ENCODE peak calls at places on chromosomes 1 and 21, in six cellular contexts. G, F, J, S, H and O are unnamed samples.
A peak's percentile ranks its signal among the peaks of the same experiment; 100 is the strongest.

GRCh38 chr21:34692458-34693020 is 23.7 kb downstream of the CLIC6 start:
- DNase-seq in G (no peak), F (no peak), J (no peak), S (no peak), H (no peak), O (no peak)

GRCh38 chr1:227788279-227789041 is 27.0 kb upstream of the PRSS38 start:
- DNase-seq in G (peak; percentile 78), F (peak; percentile 94), J (peak; percentile 46), S (peak; percentile 40), H (no peak), O (peak; percentile 88)

GRCh38 chr1:6960291-6960758 is 175.1 kb downstream of the CAMTA1 start:
- DNase-seq in G (no peak), F (no peak), J (no peak), S (no peak), H (peak; percentile 45), O (no peak)

GRCh38 chr1:14626869-14627607 is 28.6 kb downstream of the KAZN start:
- DNase-seq in G (no peak), F (no peak), J (peak; percentile 19), S (no peak), H (peak; percentile 3), O (peak; percentile 99)

GRCh38 chr1:181423301-181423918 is 59.9 kb upstream of the CACNA1E start:
- DNase-seq in G (peak; percentile 23), F (peak; percentile 62), J (peak; percentile 3), S (peak; percentile 60), H (peak; percentile 14), O (peak; percentile 73)

GRCh38 chr1:33237579-33237978 is 18.7 kb upstream of the ZNF362 start:
- DNase-seq in G (no peak), F (no peak), J (no peak), S (no peak), H (no peak), O (no peak)

GRCh38 chr1:50419192-50419906 is 3.9 kb downstream of the DMRTA2 start:
- DNase-seq in G (peak; percentile 46), F (no peak), J (no peak), S (no peak), H (no peak), O (peak; percentile 78)

GRCh38 chr1:247268390-247269045 is 12.6 kb downstream of the VN1R5 start:
- DNase-seq in G (no peak), F (no peak), J (no peak), S (no peak), H (peak; percentile 13), O (peak; percentile 50)

GRCh38 chr1:114353233-114353632 is 157.8 kb downstream of the TRIM33 start:
- DNase-seq in G (no peak), F (peak; percentile 46), J (no peak), S (no peak), H (peak; percentile 80), O (peak; percentile 42)

GRCh38 chr1:204571631-204572030 is 55.4 kb downstream of the MDM4 start:
- DNase-seq in G (no peak), F (no peak), J (no peak), S (no peak), H (no peak), O (no peak)

GRCh38 chr1:246404078-246404477 is 103.0 kb downstream of the SMYD3 start:
- DNase-seq in G (no peak), F (no peak), J (no peak), S (no peak), H (no peak), O (no peak)

GRCh38 chr1:237228421-237228820 is 186.4 kb downstream of the RYR2 start:
- DNase-seq in G (no peak), F (no peak), J (no peak), S (no peak), H (no peak), O (no peak)

GRCh38 chr1:237223419-237223818 is 181.4 kb downstream of the RYR2 start:
- DNase-seq in G (no peak), F (no peak), J (no peak), S (no peak), H (no peak), O (no peak)

GRCh38 chr1:237229333-237229732 is 187.3 kb downstream of the RYR2 start:
- DNase-seq in G (no peak), F (no peak), J (no peak), S (no peak), H (no peak), O (no peak)

GRCh38 chr1:237227507-237227906 is 185.5 kb downstream of the RYR2 start:
- DNase-seq in G (no peak), F (no peak), J (no peak), S (no peak), H (no peak), O (no peak)

DNA sequence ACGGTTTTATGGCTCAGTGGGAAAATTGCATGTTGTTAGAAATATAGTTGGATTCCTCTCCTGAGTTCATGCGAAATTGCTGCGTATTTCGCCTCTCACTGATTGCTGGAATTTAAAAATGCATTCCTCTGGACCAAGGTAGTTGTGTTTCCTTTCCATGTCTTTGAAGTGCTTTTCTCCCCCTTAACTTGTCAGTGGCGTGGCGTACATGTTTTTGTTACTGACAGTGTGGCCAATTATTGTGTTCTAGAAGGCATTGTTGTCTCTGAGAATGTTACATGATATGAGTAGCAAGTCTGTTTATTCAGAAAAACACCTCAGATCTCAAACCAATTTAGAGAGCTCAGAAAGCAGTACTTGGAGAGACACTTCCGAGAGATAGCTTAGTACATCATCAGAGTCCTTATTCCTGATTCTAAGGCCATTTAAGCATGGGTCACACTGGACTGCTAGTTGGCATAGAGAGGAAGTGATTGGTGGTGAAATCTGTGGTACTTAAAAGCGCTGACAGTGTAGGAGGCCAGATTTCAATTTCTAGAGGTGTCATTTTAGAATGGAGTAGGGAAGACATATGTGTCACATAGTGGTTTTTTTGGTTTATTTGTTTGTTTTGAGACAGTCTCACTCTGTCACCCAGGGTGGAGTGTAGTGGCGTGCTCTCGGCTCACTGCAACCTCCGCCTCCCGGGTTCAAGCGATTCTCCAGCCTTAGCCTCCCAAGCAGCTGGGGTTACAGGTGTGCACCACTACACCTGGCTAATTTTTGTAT is 184.4 kb downstream of the RYR2 start:
- DNase-seq in G (no peak), F (no peak), J (no peak), S (no peak), H (no peak), O (no peak)
- H2BK5ac ChIP-seq in G (no peak overlapping the region), F (no peak overlapping the region), J (no peak overlapping the region), S (no peak overlapping the region), H (no peak overlapping the region), O (no peak overlapping the region)

GRCh38 chr1:244822878-244823277 is 12.6 kb upstream of the COX20 start:
- DNase-seq in G (no peak), F (no peak), J (no peak), S (no peak), H (no peak), O (no peak)
- H3K4me3 ChIP-seq in G (no peak overlapping the region), F (no peak overlapping the region), J (no peak overlapping the region), S (no peak overlapping the region), H (no peak overlapping the region), O (no peak overlapping the region)

GRCh38 chr1:8276173-8276914 is 41.6 kb upstream of the SLC45A1 start:
- DNase-seq in G (no peak), F (no peak), J (peak; percentile 11), S (no peak), H (no peak), O (peak; percentile 26)

GRCh38 chr1:8274396-8274795 is 43.5 kb upstream of the SLC45A1 start:
- DNase-seq in G (no peak), F (no peak), J (no peak), S (no peak), H (no peak), O (no peak)

GRCh38 chr1:8281843-8282509 is 35.9 kb upstream of the SLC45A1 start:
- DNase-seq in G (no peak), F (no peak), J (no peak), S (no peak), H (peak; percentile 16), O (no peak)

DNA sequence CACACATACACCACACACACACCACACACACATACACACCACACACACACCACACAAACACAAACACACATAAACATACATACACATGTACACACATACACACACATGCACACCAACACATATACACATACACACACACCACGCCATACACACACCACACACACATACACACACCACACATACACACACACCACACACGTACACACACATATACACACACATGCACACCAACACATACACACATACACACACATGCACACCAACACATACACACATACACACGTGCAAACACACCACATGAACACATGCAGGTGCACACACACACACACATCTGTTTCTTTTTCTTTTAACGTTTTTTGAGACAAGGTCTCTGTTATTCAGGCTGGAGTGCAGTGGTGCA is 41.0 kb upstream of the SLC45A1 start:
- DNase-seq in G (no peak), F (no peak), J (no peak), S (no peak), H (no peak), O (no peak)
- H2BK5ac ChIP-seq in G (no peak overlapping the region), F (no peak overlapping the region), J (no peak overlapping the region), S (no peak overlapping the region), H (peak overlapping the region; percentile 90), O (no peak overlapping the region)

DNA sequence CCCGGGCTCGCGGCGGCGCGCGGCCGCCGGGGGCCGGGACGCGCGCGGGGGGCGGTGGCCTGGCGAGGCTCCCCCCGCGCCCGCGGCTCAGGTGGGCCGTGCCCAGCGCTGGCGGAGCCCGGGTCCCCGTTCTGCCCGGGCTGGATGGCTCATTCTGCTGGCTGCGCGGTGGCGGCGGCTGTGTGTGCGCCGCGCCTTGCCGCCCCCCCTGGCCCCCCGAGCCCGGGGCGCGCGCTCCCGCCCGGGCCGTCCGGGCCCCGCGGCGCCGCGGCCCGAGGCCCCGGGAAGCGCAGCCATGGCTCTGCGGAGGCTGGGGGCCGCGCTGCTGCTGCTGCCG is at the start of gene EPHB2:
- DNase-seq in G (no peak), F (peak; percentile 75), J (peak; percentile 53), S (peak; percentile 35), H (peak; percentile 39), O (no peak)
- H3K4me3 ChIP-seq in G (peak within 1 kb of the TSS; percentile 53), F (peak within 1 kb of the TSS; percentile 52), J (peak within 1 kb of the TSS; percentile 46), S (peak within 1 kb of the TSS; percentile 64), H (peak within 1 kb of the TSS; percentile 70), O (no peak within 1 kb of the TSS)

GRCh38 chr1:180071760-180072159 is 82.9 kb upstream of the QSOX1 start:
- DNase-seq in G (no peak), F (no peak), J (no peak), S (no peak), H (no peak), O (no peak)
- H2BK5ac ChIP-seq in G (no peak overlapping the region), F (no peak overlapping the region), J (no peak overlapping the region), S (no peak overlapping the region), H (no peak overlapping the region), O (no peak overlapping the region)